ENCODE peak calls at places on chromosomes 11 and 22, in five cellular contexts. Y is AG09309, Z is fibroblast of the aortic adventitia, Q is left lung, M is left ventricle myocardium inferior. X is an unnamed sample.
A peak's percentile ranks its signal among the peaks of the same experiment; 100 is the strongest.

GRCh38 chr11:61891331-61892084 is at the start of gene FADS3:
- DNase-seq in M (peak; percentile 91), Q (peak; percentile 95), Z (peak; percentile 67), Y (no peak), X (peak; percentile 82)

GRCh38 chr11:19730373-19730772 is 17.7 kb downstream of the NAV2 start:
- DNase-seq in Q (no peak), M (peak; percentile 31), Y (no peak), Z (no peak), X (no peak)

GRCh38 chr22:44590291-44590690 is 92.3 kb upstream of the RTL6 start:
- DNase-seq in M (no peak), Q (peak; percentile 71), Z (no peak), Y (no peak), X (no peak)

GRCh38 chr22:50722048-50722701 is 15.8 kb upstream of the ACR start:
- DNase-seq in Y (no peak), Z (no peak), M (no peak), Q (peak; percentile 77), X (no peak)

GRCh38 chr22:26367402-26368245 is 61.4 kb upstream of the ASPHD2 start:
- DNase-seq in Y (no peak), M (no peak), Q (no peak), Z (peak; percentile 58), X (peak; percentile 38)

GRCh38 chr11:5380740-5381342 is 2.8 kb upstream of the OR51M1 start:
- DNase-seq in Q (no peak), Y (no peak), Z (peak; percentile 83), M (peak; percentile 19), X (peak; percentile 71)

GRCh38 chr11:108895579-108896480 is 231.0 kb downstream of the DDX10 start:
- DNase-seq in Q (no peak), M (no peak), Y (no peak), Z (peak; percentile 16), X (peak; percentile 53)

GRCh38 chr11:112241486-112241885 is 15.3 kb downstream of the PTS start:
- DNase-seq in Z (peak; percentile 97), Y (peak; percentile 94), Q (no peak), M (no peak), X (peak; percentile 98)

GRCh38 chr11:125200441-125200840 is 35.9 kb downstream of the PKNOX2 start:
- DNase-seq in Q (no peak), Z (no peak), Y (no peak), M (no peak), X (no peak)

GRCh38 chr11:128575956-128576340 is 11.4 kb downstream of the ETS1 start:
- DNase-seq in Q (no peak), Z (peak; percentile 86), Y (no peak), M (no peak), X (peak; percentile 42)

GRCh38 chr22:17939579-17939978 is 84.8 kb downstream of the MICAL3 start:
- DNase-seq in Z (no peak), Y (no peak), Q (no peak), M (no peak), X (no peak)

GRCh38 chr11:26231252-26231661 is 100.7 kb upstream of the ANO3 start:
- DNase-seq in M (no peak), Q (no peak), Z (peak; percentile 97), Y (peak; percentile 51), X (peak; percentile 45)

GRCh38 chr11:8685820-8686219 is 3.2 kb downstream of the RPL27A start:
- DNase-seq in Q (no peak), Y (no peak), Z (no peak), M (no peak), X (no peak)

GRCh38 chr11:131408011-131408640 is 37.7 kb downstream of the NTM start:
- DNase-seq in Z (peak; percentile 3), M (peak; percentile 25), Y (peak; percentile 11), Q (no peak), X (peak; percentile 11)
- TF ChIP-seq CTCF in Z (peak; percentile 17), M (peak; percentile 65), Y (peak; percentile 73), Q (no peak), X (peak; percentile 27)

GRCh38 chr11:130625907-130626306 is 177.5 kb downstream of the ADAMTS15 start:
- DNase-seq in Y (no peak), Z (no peak), Q (no peak), M (no peak), X (peak; percentile 46)
- H3K4me3 ChIP-seq in Y (no peak overlapping the region), Z (no peak overlapping the region), Q (no peak overlapping the region), M (no peak overlapping the region), X (no peak overlapping the region)

GRCh38 chr11:27697679-27698275 is 2.5 kb downstream of the BDNF start:
- DNase-seq in Q (no peak), Y (no peak), Z (peak; percentile 44), M (no peak), X (no peak)

GRCh38 chr11:27700351-27701261 is at the start of gene BDNF:
- DNase-seq in Q (no peak), M (no peak), Y (no peak), Z (peak; percentile 55), X (peak; percentile 55)

GRCh38 chr11:27699926-27700350 is 317 bp downstream of the BDNF start:
- DNase-seq in M (no peak), Z (no peak), Q (peak; percentile 79), Y (no peak), X (no peak)

GRCh38 chr11:27699242-27699925 is 871 bp downstream of the BDNF start:
- DNase-seq in M (no peak), Y (no peak), Q (no peak), Z (peak; percentile 62), X (peak; percentile 59)

DNA sequence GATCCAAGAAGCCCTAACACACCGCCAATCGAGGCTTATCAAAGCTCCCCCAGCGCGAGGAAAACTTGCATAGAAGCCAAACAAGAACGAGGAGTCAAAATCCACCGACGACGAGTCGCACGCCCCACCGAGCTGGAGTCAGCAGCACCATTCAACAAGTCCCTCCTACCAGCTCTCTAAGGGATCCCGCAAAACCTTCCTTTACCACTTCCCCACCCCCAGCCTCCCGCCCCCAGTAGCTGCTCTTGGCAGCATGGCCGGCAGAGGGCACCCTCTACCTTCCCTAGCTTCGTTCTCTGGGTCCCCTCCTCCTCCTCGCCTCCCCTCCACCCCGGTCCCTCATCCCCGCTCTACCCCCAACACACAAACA is 1.4 kb downstream of the BDNF start:
- DNase-seq in M (peak; percentile 79), Z (peak; percentile 93), Q (peak; percentile 83), Y (peak; percentile 77), X (peak; percentile 93)
- TF ChIP-seq CTCF in M (peak; percentile 83), Z (peak; percentile 85), Q (peak; percentile 69), Y (peak; percentile 87), X (peak; percentile 70)

DNA sequence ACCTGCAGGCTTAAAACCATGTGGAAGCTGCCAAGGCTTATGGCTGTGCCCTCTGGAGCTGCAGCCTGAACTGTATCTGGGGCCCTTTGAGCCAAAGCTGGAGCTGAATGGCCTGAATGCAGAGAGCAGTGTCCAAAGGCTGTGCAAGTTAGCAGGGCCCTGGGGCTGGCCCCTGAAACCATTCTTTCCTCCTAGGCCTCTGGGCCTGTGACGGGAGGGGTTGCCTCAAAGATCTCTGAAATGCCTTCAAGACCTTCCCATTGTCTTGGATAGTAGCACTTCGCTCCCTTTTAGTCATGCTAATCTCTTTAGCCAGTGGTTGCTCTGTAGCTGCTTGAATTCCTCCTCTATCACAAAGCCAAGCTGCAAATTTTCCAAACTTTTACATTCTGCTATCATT is 12.8 kb upstream of the IFTAP start:
- DNase-seq in Y (no peak), M (no peak), Q (no peak), Z (no peak), X (no peak)
- H3K4me3 ChIP-seq in Y (no peak overlapping the region), M (no peak overlapping the region), Q (no peak overlapping the region), Z (no peak overlapping the region), X (no peak overlapping the region)

DNA sequence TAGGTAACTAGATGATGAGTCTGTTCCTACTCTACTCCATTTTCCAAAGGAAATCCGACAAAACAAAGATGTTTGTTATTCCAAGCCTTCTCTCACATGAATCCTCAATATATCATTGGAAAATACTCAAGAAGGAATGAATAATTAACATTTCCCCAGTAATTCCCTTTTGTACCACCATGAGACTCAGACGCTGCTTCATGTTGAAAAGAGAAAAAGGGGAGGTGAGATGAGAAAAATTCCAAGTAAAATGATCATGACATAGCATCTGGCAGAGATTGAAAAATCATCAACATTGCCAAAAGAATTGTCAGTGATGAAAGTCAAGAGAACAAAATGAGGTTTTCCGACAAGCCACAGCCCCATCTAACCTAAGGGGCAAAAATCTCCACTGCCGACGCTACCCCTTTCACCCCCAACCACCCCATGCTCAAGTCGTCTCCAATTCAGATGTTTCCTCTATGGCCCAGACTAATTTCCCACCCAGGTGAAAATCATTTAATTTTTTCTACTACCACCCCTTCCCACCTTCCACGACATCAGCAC is 1.3 kb downstream of the RAB6A start:
- DNase-seq in Q (no peak), Z (peak; percentile 42), M (no peak), Y (no peak), X (peak; percentile 28)
- TF ChIP-seq CTCF in Q (no peak), Z (peak; percentile 43), M (no peak), Y (peak; percentile 41), X (peak; percentile 15)

GRCh38 chr11:15127341-15127740 is 12.6 kb downstream of the INSC start:
- DNase-seq in Z (peak; percentile 75), M (no peak), Y (peak; percentile 57), Q (no peak), X (peak; percentile 36)

GRCh38 chr11:15123849-15124248 is 9.1 kb downstream of the INSC start:
- DNase-seq in M (no peak), Q (no peak), Y (peak; percentile 63), Z (peak; percentile 73), X (peak; percentile 56)

GRCh38 chr11:15128621-15129020 is 13.9 kb downstream of the INSC start:
- DNase-seq in Q (no peak), Z (no peak), Y (no peak), M (no peak), X (no peak)

GRCh38 chr11:15119826-15120225 is 5.1 kb downstream of the INSC start:
- DNase-seq in M (no peak), Z (peak; percentile 22), Y (no peak), Q (no peak), X (no peak)

DNA sequence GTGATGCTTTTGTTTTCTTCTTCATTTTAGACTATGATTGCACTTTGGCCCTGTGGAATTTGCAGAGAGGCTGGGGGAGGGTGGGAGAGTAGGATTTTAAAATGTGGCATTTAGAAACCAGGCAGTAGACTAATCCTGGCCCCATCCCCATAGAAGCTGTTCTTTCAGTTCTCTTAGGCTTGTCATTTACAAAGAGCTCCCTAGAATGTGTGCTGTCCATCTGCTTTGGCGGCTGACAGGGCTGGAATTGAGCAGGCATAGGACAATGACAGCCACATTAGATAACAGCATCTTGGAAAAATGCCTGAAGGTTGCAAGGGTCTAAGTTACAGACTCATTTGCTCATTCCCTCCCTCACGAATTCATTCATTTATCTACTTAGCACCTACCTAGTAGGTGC is 9.8 kb downstream of the INSC start:
- DNase-seq in Q (no peak), Y (no peak), Z (no peak), M (no peak), X (no peak)
- H3K4me3 ChIP-seq in Q (no peak overlapping the region), Y (no peak overlapping the region), Z (no peak overlapping the region), M (no peak overlapping the region), X (no peak overlapping the region)

GRCh38 chr22:39367040-39367439 is 17.2 kb downstream of the SYNGR1 start:
- DNase-seq in Y (no peak), M (no peak), Q (no peak), Z (no peak), X (no peak)

GRCh38 chr22:39365406-39365782 is 15.6 kb downstream of the SYNGR1 start:
- DNase-seq in M (no peak), Z (no peak), Y (no peak), Q (no peak), X (no peak)

GRCh38 chr22:39362932-39363331 is 13.1 kb downstream of the SYNGR1 start:
- DNase-seq in Q (no peak), Y (no peak), Z (no peak), M (no peak), X (no peak)

GRCh38 chr22:39363751-39364484 is 14.1 kb downstream of the SYNGR1 start:
- DNase-seq in Y (no peak), M (no peak), Z (peak; percentile 29), Q (no peak), X (no peak)

GRCh38 chr22:39364646-39365405 is 15.0 kb downstream of the SYNGR1 start:
- DNase-seq in Q (no peak), Z (no peak), Y (no peak), M (no peak), X (no peak)
- TF ChIP-seq CTCF in Q (no peak), Z (peak; percentile 15), Y (no peak), M (peak; percentile 32), X (no peak)